ENCODE peak calls at places on chromosome 11, in ten cellular contexts. One of them, this sample, is unnamed.

GRCh38 chr11:112880454-112880853 is 80.8 kb upstream of the NCAM1 start:
- DNase-seq in sigmoid colon: no peak
- DNase-seq in IMR-90: no peak
- DNase-seq in lung: no peak
- DNase-seq in colonic mucosa: no peak
- DNase-seq in body of pancreas: no peak
- DNase-seq in adrenal gland: no peak
- DNase-seq in left ventricle myocardium inferior: no peak
- DNase-seq in hepatocyte: no peak
- DNase-seq in kidney: no peak
- DNase-seq in this sample: no peak

GRCh38 chr11:116694815-116695590 is 77.8 kb downstream of the BUD13 start:
- DNase-seq in colonic mucosa: no peak
- DNase-seq in left ventricle myocardium inferior: no peak
- DNase-seq in adrenal gland: no peak
- DNase-seq in lung: no peak
- DNase-seq in sigmoid colon: peak; percentile 50
- DNase-seq in IMR-90: no peak
- DNase-seq in hepatocyte: no peak
- DNase-seq in kidney: no peak
- DNase-seq in body of pancreas: no peak
- DNase-seq in this sample: no peak

GRCh38 chr11:88597387-88597786 is 259.9 kb upstream of the CTSC start:
- DNase-seq in lung: no peak
- DNase-seq in hepatocyte: no peak
- DNase-seq in colonic mucosa: no peak
- DNase-seq in adrenal gland: no peak
- DNase-seq in body of pancreas: no peak
- DNase-seq in left ventricle myocardium inferior: no peak
- DNase-seq in IMR-90: no peak
- DNase-seq in sigmoid colon: no peak
- DNase-seq in kidney: no peak
- DNase-seq in this sample: no peak

GRCh38 chr11:79439430-79439892 is 1.4 kb downstream of the TENM4 start:
- DNase-seq in sigmoid colon: no peak
- DNase-seq in adrenal gland: peak; percentile 21
- DNase-seq in IMR-90: peak; percentile 59
- DNase-seq in left ventricle myocardium inferior: no peak
- DNase-seq in body of pancreas: no peak
- DNase-seq in colonic mucosa: peak; percentile 19
- DNase-seq in lung: no peak
- DNase-seq in hepatocyte: peak; percentile 27
- DNase-seq in kidney: no peak
- DNase-seq in this sample: no peak

GRCh38 chr11:12235549-12235944 is 125.2 kb downstream of the MICAL2 start:
- DNase-seq in IMR-90: peak; percentile 34
- DNase-seq in adrenal gland: no peak
- DNase-seq in left ventricle myocardium inferior: no peak
- DNase-seq in kidney: no peak
- DNase-seq in colonic mucosa: no peak
- DNase-seq in lung: no peak
- DNase-seq in hepatocyte: peak; percentile 46
- DNase-seq in body of pancreas: no peak
- DNase-seq in sigmoid colon: no peak
- DNase-seq in this sample: peak; percentile 72

GRCh38 chr11:36165638-36166389 is 123.4 kb downstream of the COMMD9 start:
- DNase-seq in hepatocyte: no peak
- DNase-seq in body of pancreas: no peak
- DNase-seq in colonic mucosa: no peak
- DNase-seq in adrenal gland: no peak
- DNase-seq in left ventricle myocardium inferior: no peak
- DNase-seq in sigmoid colon: no peak
- DNase-seq in IMR-90: peak; percentile 24
- DNase-seq in kidney: no peak
- DNase-seq in lung: no peak
- DNase-seq in this sample: no peak

GRCh38 chr11:122287401-122287800 is 171.4 kb upstream of the BLID start:
- DNase-seq in colonic mucosa: no peak
- DNase-seq in lung: no peak
- DNase-seq in kidney: no peak
- DNase-seq in left ventricle myocardium inferior: no peak
- DNase-seq in hepatocyte: no peak
- DNase-seq in adrenal gland: no peak
- DNase-seq in sigmoid colon: no peak
- DNase-seq in IMR-90: no peak
- DNase-seq in body of pancreas: no peak
- DNase-seq in this sample: no peak

GRCh38 chr11:13289081-13289480 is 11.5 kb downstream of the BMAL1 start:
- DNase-seq in hepatocyte: no peak
- DNase-seq in adrenal gland: no peak
- DNase-seq in left ventricle myocardium inferior: no peak
- DNase-seq in IMR-90: peak; percentile 43
- DNase-seq in kidney: no peak
- DNase-seq in colonic mucosa: no peak
- DNase-seq in body of pancreas: no peak
- DNase-seq in lung: no peak
- DNase-seq in sigmoid colon: no peak
- DNase-seq in this sample: no peak

GRCh38 chr11:57214494-57214893 is 22.6 kb downstream of the APLNR start:
- DNase-seq in left ventricle myocardium inferior: no peak
- DNase-seq in lung: no peak
- DNase-seq in sigmoid colon: no peak
- DNase-seq in body of pancreas: no peak
- DNase-seq in hepatocyte: peak; percentile 26
- DNase-seq in kidney: no peak
- DNase-seq in colonic mucosa: no peak
- DNase-seq in IMR-90: peak; percentile 86
- DNase-seq in adrenal gland: no peak
- DNase-seq in this sample: no peak

GRCh38 chr11:57214087-57214395 is 23.0 kb downstream of the APLNR start:
- DNase-seq in sigmoid colon: no peak
- DNase-seq in lung: no peak
- DNase-seq in IMR-90: peak; percentile 48
- DNase-seq in colonic mucosa: no peak
- DNase-seq in kidney: no peak
- DNase-seq in hepatocyte: peak; percentile 17
- DNase-seq in body of pancreas: no peak
- DNase-seq in left ventricle myocardium inferior: no peak
- DNase-seq in adrenal gland: no peak
- DNase-seq in this sample: no peak

GRCh38 chr11:57213282-57214086 is 23.6 kb downstream of the APLNR start:
- DNase-seq in sigmoid colon: no peak
- DNase-seq in kidney: no peak
- DNase-seq in adrenal gland: no peak
- DNase-seq in hepatocyte: peak; percentile 40
- DNase-seq in IMR-90: peak; percentile 21
- DNase-seq in colonic mucosa: no peak
- DNase-seq in left ventricle myocardium inferior: no peak
- DNase-seq in lung: no peak
- DNase-seq in body of pancreas: no peak
- DNase-seq in this sample: no peak

GRCh38 chr11:57207160-57207559 is 25.4 kb downstream of the LRRC55 start:
- DNase-seq in colonic mucosa: no peak
- DNase-seq in adrenal gland: no peak
- DNase-seq in body of pancreas: no peak
- DNase-seq in sigmoid colon: no peak
- DNase-seq in IMR-90: no peak
- DNase-seq in hepatocyte: no peak
- DNase-seq in kidney: no peak
- DNase-seq in lung: no peak
- DNase-seq in left ventricle myocardium inferior: no peak
- DNase-seq in this sample: no peak

DNA sequence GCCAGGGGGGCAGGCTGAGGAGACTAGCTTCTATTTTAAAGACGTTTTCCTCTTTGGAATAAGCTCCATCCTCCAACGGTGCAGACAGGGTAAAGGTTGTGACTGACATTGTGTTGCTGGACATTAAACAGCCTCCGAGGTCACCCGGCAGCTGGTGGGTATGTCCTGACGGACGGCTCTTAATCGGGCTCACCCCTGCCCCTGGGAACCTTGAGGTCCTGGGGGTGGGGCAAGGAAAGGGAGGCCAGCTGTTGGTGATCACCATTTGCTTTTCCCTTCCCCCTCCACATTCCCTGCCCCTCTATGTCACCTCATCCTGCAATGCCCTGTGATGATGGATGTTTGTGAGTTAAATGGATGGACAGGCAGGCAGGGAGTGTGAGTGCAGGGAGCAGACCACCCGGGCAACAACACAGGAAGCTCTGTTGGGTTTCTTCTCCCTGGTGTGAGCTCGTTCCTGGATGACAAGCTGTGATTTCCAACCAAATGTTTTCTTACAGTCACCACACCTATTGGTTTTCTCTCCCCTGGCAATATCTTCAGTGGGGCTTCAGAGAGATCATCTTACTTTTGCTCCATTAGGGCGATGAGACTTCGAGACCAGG is 26.2 kb downstream of the APLNR start:
- DNase-seq in sigmoid colon: no peak
- DNase-seq in colonic mucosa: no peak
- DNase-seq in kidney: peak; percentile 78
- DNase-seq in IMR-90: no peak
- DNase-seq in left ventricle myocardium inferior: no peak
- DNase-seq in adrenal gland: no peak
- DNase-seq in hepatocyte: no peak
- DNase-seq in lung: no peak
- DNase-seq in body of pancreas: no peak
- DNase-seq in this sample: no peak
- H3K36me3 ChIP-seq in sigmoid colon: no peaks in the 10 kb centered on the region
- H3K36me3 ChIP-seq in colonic mucosa: no peaks in the 10 kb centered on the region
- H3K36me3 ChIP-seq in kidney: no peaks in the 10 kb centered on the region
- H3K36me3 ChIP-seq in IMR-90: no peaks in the 10 kb centered on the region
- H3K36me3 ChIP-seq in left ventricle myocardium inferior: no peaks in the 10 kb centered on the region
- H3K36me3 ChIP-seq in adrenal gland: no peaks in the 10 kb centered on the region
- H3K36me3 ChIP-seq in hepatocyte: no peaks in the 10 kb centered on the region
- H3K36me3 ChIP-seq in lung: no peaks in the 10 kb centered on the region
- H3K36me3 ChIP-seq in body of pancreas: no peaks in the 10 kb centered on the region
- H3K36me3 ChIP-seq in this sample: no peaks in the 10 kb centered on the region

GRCh38 chr11:65416341-65417185 is 6.0 kb upstream of the NEAT1 start:
- DNase-seq in colonic mucosa: peak; percentile 96
- DNase-seq in IMR-90: peak; percentile 71
- DNase-seq in left ventricle myocardium inferior: peak; percentile 94
- DNase-seq in adrenal gland: peak; percentile 92
- DNase-seq in lung: peak; percentile 93
- DNase-seq in kidney: peak; percentile 96
- DNase-seq in body of pancreas: peak; percentile 92
- DNase-seq in hepatocyte: peak; percentile 93
- DNase-seq in sigmoid colon: peak; percentile 97
- DNase-seq in this sample: peak; percentile 90

GRCh38 chr11:65417221-65417701 is 5.3 kb upstream of the NEAT1 start:
- DNase-seq in IMR-90: no peak
- DNase-seq in colonic mucosa: no peak
- DNase-seq in left ventricle myocardium inferior: peak; percentile 46
- DNase-seq in lung: no peak
- DNase-seq in kidney: peak; percentile 84
- DNase-seq in hepatocyte: no peak
- DNase-seq in body of pancreas: peak; percentile 61
- DNase-seq in adrenal gland: peak; percentile 85
- DNase-seq in sigmoid colon: peak; percentile 81
- DNase-seq in this sample: no peak

GRCh38 chr11:65414776-65415498 is 7.7 kb upstream of the NEAT1 start:
- DNase-seq in body of pancreas: peak; percentile 12
- DNase-seq in colonic mucosa: no peak
- DNase-seq in kidney: peak; percentile 71
- DNase-seq in adrenal gland: no peak
- DNase-seq in lung: no peak
- DNase-seq in left ventricle myocardium inferior: peak; percentile 9
- DNase-seq in sigmoid colon: peak; percentile 62
- DNase-seq in hepatocyte: no peak
- DNase-seq in IMR-90: peak; percentile 39
- DNase-seq in this sample: no peak

GRCh38 chr11:65417702-65418430 is 4.7 kb upstream of the NEAT1 start:
- DNase-seq in hepatocyte: peak; percentile 74
- DNase-seq in body of pancreas: peak; percentile 59
- DNase-seq in kidney: peak; percentile 88
- DNase-seq in adrenal gland: peak; percentile 62
- DNase-seq in sigmoid colon: peak; percentile 92
- DNase-seq in IMR-90: peak; percentile 28
- DNase-seq in colonic mucosa: no peak
- DNase-seq in lung: no peak
- DNase-seq in left ventricle myocardium inferior: peak; percentile 46
- DNase-seq in this sample: no peak

GRCh38 chr11:65415499-65416340 is 6.9 kb upstream of the NEAT1 start:
- DNase-seq in hepatocyte: no peak
- DNase-seq in adrenal gland: no peak
- DNase-seq in left ventricle myocardium inferior: peak; percentile 13
- DNase-seq in sigmoid colon: peak; percentile 71
- DNase-seq in colonic mucosa: no peak
- DNase-seq in IMR-90: no peak
- DNase-seq in lung: no peak
- DNase-seq in kidney: peak; percentile 75
- DNase-seq in body of pancreas: peak; percentile 13
- DNase-seq in this sample: no peak
- H3K4me1 ChIP-seq in hepatocyte: peaks cover 40% of the 10 kb centered on the region
- H3K4me1 ChIP-seq in adrenal gland: peaks cover 54% of the 10 kb centered on the region
- H3K4me1 ChIP-seq in left ventricle myocardium inferior: peaks cover 79% of the 10 kb centered on the region
- H3K4me1 ChIP-seq in sigmoid colon: no peaks in the 10 kb centered on the region
- H3K4me1 ChIP-seq in colonic mucosa: peaks cover 10% of the 10 kb centered on the region
- H3K4me1 ChIP-seq in IMR-90: peaks cover 36% of the 10 kb centered on the region
- H3K4me1 ChIP-seq in lung: no peaks in the 10 kb centered on the region
- H3K4me1 ChIP-seq in kidney: peaks cover 34% of the 10 kb centered on the region
- H3K4me1 ChIP-seq in body of pancreas: peaks cover 67% of the 10 kb centered on the region
- H3K4me1 ChIP-seq in this sample: peaks cover 46% of the 10 kb centered on the region

DNA sequence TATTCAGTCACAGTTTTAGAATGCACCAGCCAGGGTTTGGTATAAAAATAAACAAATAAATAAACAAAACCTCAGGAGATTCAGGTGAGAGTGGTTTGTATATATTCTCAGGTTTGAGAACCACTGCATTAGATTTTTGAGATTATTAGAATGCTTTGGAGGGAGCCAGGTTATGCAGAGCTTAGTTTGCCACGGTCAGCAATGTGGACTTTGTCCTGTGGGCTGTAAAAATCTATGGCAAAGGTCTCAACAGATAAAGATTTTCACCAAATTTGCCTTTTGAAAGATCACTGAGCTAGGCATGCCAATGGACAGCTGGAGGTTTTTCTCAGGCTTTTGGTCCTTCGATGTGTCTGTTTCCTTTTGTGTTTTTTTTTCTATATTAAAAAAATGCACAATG is 650.1 kb upstream of the RAG2 start:
- DNase-seq in kidney: no peak
- DNase-seq in hepatocyte: no peak
- DNase-seq in IMR-90: no peak
- DNase-seq in left ventricle myocardium inferior: no peak
- DNase-seq in sigmoid colon: no peak
- DNase-seq in lung: no peak
- DNase-seq in colonic mucosa: no peak
- DNase-seq in body of pancreas: no peak
- DNase-seq in adrenal gland: no peak
- DNase-seq in this sample: no peak
- TF ChIP-seq CTCF in kidney: no peak
- TF ChIP-seq CTCF in hepatocyte: no peak
- TF ChIP-seq CTCF in IMR-90: no peak
- TF ChIP-seq CTCF in left ventricle myocardium inferior: no peak
- TF ChIP-seq CTCF in sigmoid colon: no peak
- TF ChIP-seq CTCF in lung: no peak
- TF ChIP-seq CTCF in colonic mucosa: no peak
- TF ChIP-seq CTCF in body of pancreas: no peak
- TF ChIP-seq CTCF in adrenal gland: no peak
- TF ChIP-seq CTCF in this sample: no peak

DNA sequence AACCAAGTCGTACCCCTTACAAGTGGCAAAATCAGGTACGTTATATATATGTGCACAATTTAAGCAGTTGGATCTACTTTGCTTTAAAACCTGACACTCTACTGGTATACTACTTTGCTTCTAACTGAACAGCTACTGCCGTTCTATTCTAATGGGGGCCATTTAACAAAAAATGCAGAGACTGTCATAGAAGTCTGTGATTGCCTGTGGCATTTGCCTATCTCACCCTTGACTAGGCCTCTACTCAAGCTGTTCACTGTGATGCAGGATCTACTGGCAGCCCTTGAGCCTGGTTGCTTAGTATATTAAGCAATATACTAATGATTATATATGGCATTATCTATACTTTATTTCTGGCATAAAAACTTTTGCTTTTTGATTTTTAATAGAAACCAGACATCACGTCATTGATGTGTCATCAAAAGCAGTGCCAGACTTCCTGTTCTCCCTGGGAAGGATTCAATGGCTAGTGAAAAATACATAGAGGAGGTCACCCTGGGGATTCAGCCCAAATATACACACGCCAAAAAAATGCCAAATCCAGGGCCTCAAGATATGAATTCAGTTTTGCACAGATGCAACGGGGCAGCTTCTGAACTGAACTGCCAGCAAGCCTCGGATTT is 40.0 kb upstream of the FIBIN start:
- DNase-seq in body of pancreas: no peak
- DNase-seq in kidney: no peak
- DNase-seq in hepatocyte: no peak
- DNase-seq in IMR-90: peak; percentile 72
- DNase-seq in adrenal gland: no peak
- DNase-seq in left ventricle myocardium inferior: no peak
- DNase-seq in lung: no peak
- DNase-seq in colonic mucosa: no peak
- DNase-seq in sigmoid colon: no peak
- DNase-seq in this sample: no peak
- H3K36me3 ChIP-seq in body of pancreas: no peaks in the 10 kb centered on the region
- H3K36me3 ChIP-seq in kidney: no peaks in the 10 kb centered on the region
- H3K36me3 ChIP-seq in hepatocyte: no peaks in the 10 kb centered on the region
- H3K36me3 ChIP-seq in IMR-90: no peaks in the 10 kb centered on the region
- H3K36me3 ChIP-seq in adrenal gland: no peaks in the 10 kb centered on the region
- H3K36me3 ChIP-seq in left ventricle myocardium inferior: no peaks in the 10 kb centered on the region
- H3K36me3 ChIP-seq in lung: no peaks in the 10 kb centered on the region
- H3K36me3 ChIP-seq in colonic mucosa: no peaks in the 10 kb centered on the region
- H3K36me3 ChIP-seq in sigmoid colon: no peaks in the 10 kb centered on the region
- H3K36me3 ChIP-seq in this sample: no peaks in the 10 kb centered on the region

This sample was measured in Caco-2.